ENCODE peak calls at places on chromosomes 5 and 9, in four cellular contexts. P is foreskin keratinocyte; I is aorta; Z is stimulated activated CD8-positive, alpha-beta memory T cell treated with anti-CD3 and anti-CD28 coated beads, Interleukin-15, amount 100 ng/mL, for 1 hour. R is an unnamed sample.

GRCh38 chr9:136001231-136001630 is 40.1 kb upstream of the UBAC1 start:
- DNase-seq in Z (no peak), I (no peak), P (no peak), R (no peak)

GRCh38 chr5:87099967-87100366 is 167.7 kb upstream of the RASA1 start:
- DNase-seq in Z (no peak), I (no peak), P (no peak), R (no peak)

GRCh38 chr5:79456890-79457583 is 56.9 kb downstream of the HOMER1 start:
- DNase-seq in P (no peak), Z (no peak), I (no peak), R (no peak)

GRCh38 chr9:89802809-89803355 is 198.1 kb downstream of the GADD45G start:
- DNase-seq in P (no peak), Z (no peak), I (no peak), R (no peak)

GRCh38 chr9:124284940-124285441 is 27.2 kb downstream of the NEK6 start:
- DNase-seq in Z (no peak), P (no peak), I (no peak), R (no peak)

GRCh38 chr5:151673421-151673820 is 13.3 kb downstream of the SPARC start:
- DNase-seq in P (no peak), Z (no peak), I (no peak), R (peak; percentile 19)

GRCh38 chr9:126833710-126834345 is 26.6 kb upstream of the ZBTB34 start:
- DNase-seq in P (no peak), I (no peak), Z (no peak), R (no peak)

GRCh38 chr5:31385774-31386537 is 145.9 kb downstream of the DROSHA start:
- DNase-seq in Z (no peak), P (no peak), I (no peak), R (no peak)

GRCh38 chr5:176793736-176794135 is 16.6 kb upstream of the UNC5A start:
- DNase-seq in Z (no peak), P (no peak), I (no peak), R (no peak)

GRCh38 chr5:141855265-141856029 is 22.8 kb downstream of the PCDH1 start:
- DNase-seq in P (no peak), Z (no peak), I (no peak), R (no peak)

GRCh38 chr5:134132372-134133212 is 18.1 kb downstream of the TCF7 start:
- DNase-seq in P (no peak), I (peak; percentile 51), Z (peak; percentile 59), R (no peak)

GRCh38 chr5:79956173-79956670 is 34.8 kb downstream of the MTX3 start:
- DNase-seq in P (peak; percentile 98), Z (no peak), I (no peak), R (no peak)

GRCh38 chr5:35131723-35132122 is 84.0 kb upstream of the AGXT2 start:
- DNase-seq in P (no peak), I (no peak), Z (no peak), R (no peak)

GRCh38 chr9:36995927-36996471 is 38.1 kb downstream of the PAX5 start:
- DNase-seq in P (no peak), Z (peak; percentile 26), I (no peak), R (peak; percentile 68)

GRCh38 chr5:125660231-125660895 is 762.8 kb upstream of the GRAMD2B start:
- DNase-seq in P (no peak), I (no peak), Z (no peak), R (peak; percentile 62)

GRCh38 chr5:134540747-134541733 is 15.6 kb downstream of the JADE2 start:
- DNase-seq in P (no peak), Z (no peak), I (no peak), R (no peak)

GRCh38 chr5:164370841-164371240 is 865.4 kb downstream of the MAT2B start:
- DNase-seq in Z (no peak), I (no peak), P (peak; percentile 2), R (no peak)

GRCh38 chr9:115691686-115692085 is 461.9 kb upstream of the PAPPA start:
- DNase-seq in P (peak; percentile 80), Z (no peak), I (no peak), R (no peak)

GRCh38 chr9:6305954-6306563 is 22.1 kb upstream of the TPD52L3 start:
- DNase-seq in P (no peak), Z (no peak), I (no peak), R (peak; percentile 72)